ENCODE peak calls at places on chromosomes 1 and 21, in five cellular contexts. P, Q, T, A and N are unnamed samples.

GRCh38 chr1:151455966-151456365 is 3.3 kb downstream of the POGZ start:
- DNase-seq in A (no peak), T (no peak), P (no peak), Q (no peak), N (no peak)

GRCh38 chr1:241096982-241097381 is 260.0 kb downstream of the RGS7 start:
- DNase-seq in A (no peak), Q (no peak), T (no peak), P (no peak), N (no peak)

GRCh38 chr21:45029298-45029967 is 44.9 kb upstream of the ADARB1 start:
- DNase-seq in A (peak), T (peak), P (no peak), Q (peak), N (no peak)

GRCh38 chr1:81801032-81801833 is 499 bp downstream of the ADGRL2 start:
- DNase-seq in T (peak), P (peak), A (peak), Q (peak), N (peak)

GRCh38 chr1:156394835-156395461 is 25.9 kb downstream of the RHBG start:
- DNase-seq in A (no peak), P (no peak), Q (no peak), T (no peak), N (no peak)

GRCh38 chr1:215056584-215056983 is 26.0 kb upstream of the KCNK2 start:
- DNase-seq in A (no peak), T (no peak), P (no peak), Q (no peak), N (no peak)

GRCh38 chr1:229459815-229460214 is 25.9 kb upstream of the ACTA1 start:
- DNase-seq in Q (no peak), A (no peak), P (no peak), T (no peak), N (no peak)

GRCh38 chr1:114669562-114670082 is at the start of gene DENND2C:
- DNase-seq in Q (no peak), A (no peak), P (no peak), T (no peak), N (no peak)

GRCh38 chr1:214067853-214068703 is 80.3 kb downstream of the PROX1 start:
- DNase-seq in T (no peak), Q (no peak), P (no peak), A (no peak), N (no peak)

GRCh38 chr1:239784896-239785295 is 306.8 kb upstream of the FMN2 start:
- DNase-seq in A (no peak), T (no peak), P (no peak), Q (no peak), N (no peak)

GRCh38 chr1:18781031-18781430 is 78.4 kb downstream of the TAS1R2 start:
- DNase-seq in Q (no peak), P (no peak), T (no peak), A (no peak), N (no peak)

GRCh38 chr1:234381699-234382555 is 8.7 kb downstream of the COA6 start:
- DNase-seq in A (no peak), T (no peak), Q (no peak), P (no peak), N (no peak)

GRCh38 chr1:236952279-236953003 is 51.8 kb downstream of the MT1HL1 start:
- DNase-seq in P (no peak), Q (no peak), A (no peak), T (no peak), N (no peak)

GRCh38 chr1:37673920-37674319 is 18.4 kb upstream of the CDCA8 start:
- DNase-seq in Q (no peak), P (no peak), A (no peak), T (no peak), N (no peak)

GRCh38 chr1:204065174-204065985 is 7.5 kb upstream of the SOX13 start:
- DNase-seq in P (no peak), A (peak), Q (peak), T (no peak), N (no peak)

GRCh38 chr1:94240822-94241221 is 3.4 kb upstream of the ARHGAP29 start:
- DNase-seq in P (no peak), A (no peak), Q (no peak), T (no peak), N (no peak)
- TF ChIP-seq CTCF in P (peak), A (peak), Q (peak), T (peak), N (peak)

GRCh38 chr1:247680171-247680570 is 632 bp upstream of the OR13G1 start:
- DNase-seq in P (no peak), T (no peak), A (no peak), Q (no peak), N (no peak)
- TF ChIP-seq CTCF in P (no peak), T (no peak), A (no peak), Q (no peak), N (no peak)

DNA sequence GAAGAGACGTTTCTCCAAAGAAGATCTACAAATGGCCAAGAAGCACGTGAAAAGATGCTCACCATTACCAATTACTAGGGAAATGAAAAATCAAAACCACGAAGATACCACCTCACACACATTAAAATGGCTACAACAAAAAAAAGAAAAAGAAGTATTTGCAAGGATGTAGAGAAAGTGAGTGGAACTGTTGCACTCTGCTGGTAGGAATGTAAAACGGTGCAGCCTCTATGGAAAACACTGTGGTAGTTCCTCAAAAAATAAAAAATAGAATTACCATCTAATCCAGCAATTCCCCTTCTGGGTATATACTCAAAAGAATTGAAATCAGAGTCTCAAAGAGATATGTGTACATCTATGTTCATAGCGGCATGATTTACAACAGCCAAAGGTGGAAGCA is 115.4 kb upstream of the EDN2 start:
- DNase-seq in T (no peak), Q (no peak), A (no peak), P (no peak), N (no peak)
- TF ChIP-seq CTCF in T (peak), Q (no peak), A (peak), P (peak), N (peak)

GRCh38 chr1:180981596-180982387 is 40.9 kb downstream of the STX6 start:
- DNase-seq in T (no peak), A (no peak), Q (no peak), P (no peak), N (no peak)
- TF ChIP-seq CTCF in T (no peak), A (no peak), Q (no peak), P (no peak), N (no peak)

DNA sequence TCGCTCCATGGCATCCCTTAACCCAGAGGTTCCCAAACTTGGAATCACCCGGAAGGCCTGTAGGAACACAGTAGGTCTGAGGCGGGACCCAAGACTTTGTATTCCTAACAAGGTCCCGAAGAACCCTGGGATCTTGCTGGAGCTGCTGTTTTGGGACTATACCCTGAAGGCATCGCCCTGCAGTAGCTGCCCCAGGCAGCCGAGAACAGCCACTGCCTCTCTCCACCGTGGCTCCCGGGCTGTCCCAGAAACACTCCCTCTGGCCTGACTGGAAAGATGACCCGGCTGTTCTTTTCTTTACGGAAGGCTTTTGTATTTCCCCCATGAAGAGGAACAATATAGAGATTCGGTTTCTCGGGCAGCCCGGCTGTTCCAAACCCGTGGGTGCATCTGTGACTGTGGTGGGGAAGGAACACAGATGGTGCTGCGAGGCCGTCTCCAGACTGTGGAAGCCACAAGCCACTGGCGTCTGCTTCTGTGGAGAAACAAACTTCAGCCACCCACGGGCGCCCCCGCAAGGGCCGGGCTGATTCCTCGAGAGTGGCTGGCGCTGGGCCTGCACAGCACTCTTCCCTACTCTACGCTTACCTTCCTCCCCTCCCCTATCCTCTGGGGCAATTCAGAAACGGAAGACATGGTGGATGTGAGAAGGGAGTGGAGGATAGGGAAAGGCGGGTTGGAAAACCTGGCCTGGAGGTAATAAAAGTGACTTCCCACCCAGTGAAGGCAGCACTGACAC is 33.8 kb upstream of the VASH2 start:
- DNase-seq in P (peak), Q (peak), T (peak), A (peak), N (no peak)
- TF ChIP-seq CTCF in P (no peak), Q (no peak), T (no peak), A (no peak), N (no peak)

GRCh38 chr1:36591278-36591677 is 108.6 kb upstream of the CSF3R start:
- DNase-seq in P (no peak), Q (no peak), A (no peak), T (no peak), N (no peak)
- TF ChIP-seq CTCF in P (no peak), Q (no peak), A (no peak), T (no peak), N (no peak)

GRCh38 chr1:21834094-21834493 is 22.0 kb downstream of the LDLRAD2 start:
- DNase-seq in P (no peak), T (no peak), A (no peak), Q (no peak), N (no peak)
- TF ChIP-seq CTCF in P (no peak), T (no peak), A (no peak), Q (no peak), N (no peak)

GRCh38 chr1:49765034-49765433 is 258.7 kb downstream of the AGBL4 start:
- DNase-seq in T (peak), P (no peak), Q (no peak), A (no peak), N (no peak)
- TF ChIP-seq CTCF in T (peak), P (no peak), Q (no peak), A (no peak), N (no peak)

GRCh38 chr1:64469977-64470669 is at the start of gene CACHD1:
- DNase-seq in Q (peak), T (peak), P (peak), A (peak), N (peak)
- TF ChIP-seq CTCF in Q (peak), T (peak), P (peak), A (peak), N (no peak)